ENCODE peak calls at places on chromosome 2, in five cellular contexts. R is neuronal stem cell, G is mesendoderm, C is GM23248, I is mammary epithelial cell. O is an unnamed sample.

GRCh38 chr2:105515581-105516415 is 116.9 kb upstream of the FHL2 start:
- DNase-seq in R (no peak), G (no peak), C (no peak), I (peak; percentile 35), O (no peak)

GRCh38 chr2:188272121-188272520 is 19.6 kb upstream of the GULP1 start:
- DNase-seq in R (no peak), G (no peak), C (no peak), I (peak; percentile 38), O (no peak)

GRCh38 chr2:230708204-230708603 is 4.4 kb upstream of the CAB39 start:
- DNase-seq in R (no peak), G (no peak), C (no peak), I (no peak), O (no peak)

GRCh38 chr2:228086561-228086960 is 94.9 kb downstream of the SPHKAP start:
- DNase-seq in R (no peak), G (no peak), C (no peak), I (no peak), O (no peak)

GRCh38 chr2:238337846-238338245 is 17.5 kb downstream of the TRAF3IP1 start:
- DNase-seq in R (no peak), G (no peak), C (no peak), I (no peak), O (no peak)

GRCh38 chr2:112835553-112836535 is 735 bp downstream of the IL1B start:
- DNase-seq in R (no peak), G (no peak), C (peak; percentile 26), I (no peak), O (no peak)

GRCh38 chr2:86785456-86785855 is 5.3 kb downstream of the CD8A start:
- DNase-seq in R (no peak), G (no peak), C (no peak), I (no peak), O (no peak)

GRCh38 chr2:170713280-170714155 is 1.6 kb upstream of the SP5 start:
- DNase-seq in R (no peak), G (peak; percentile 52), C (no peak), I (no peak), O (peak; percentile 43)

GRCh38 chr2:164620873-164621760 is at the start of gene GRB14:
- DNase-seq in R (no peak), G (peak; percentile 93), C (peak; percentile 53), I (peak; percentile 84), O (peak; percentile 90)

GRCh38 chr2:8303322-8303832 is 378.5 kb upstream of the ID2 start:
- DNase-seq in R (no peak), G (no peak), C (no peak), I (no peak), O (no peak)

GRCh38 chr2:225177098-225177497 is 134.8 kb upstream of the DOCK10 start:
- DNase-seq in R (no peak), G (peak; percentile 6), C (peak; percentile 82), I (peak; percentile 72), O (no peak)

GRCh38 chr2:95020275-95021014 is 5.1 kb upstream of the MAL start:
- DNase-seq in R (no peak), G (no peak), C (no peak), I (no peak), O (no peak)

GRCh38 chr2:103401621-103402020 is 639.8 kb downstream of the TMEM182 start:
- DNase-seq in R (peak; percentile 14), G (peak; percentile 99), C (peak; percentile 4), I (no peak), O (peak; percentile 6)

GRCh38 chr2:78293768-78294167 is 731.7 kb upstream of the REG3G start:
- DNase-seq in R (no peak), G (no peak), C (no peak), I (no peak), O (no peak)

GRCh38 chr2:2719015-2719414 is 387.9 kb upstream of the MYT1L start:
- DNase-seq in R (no peak), G (no peak), C (peak; percentile 5), I (no peak), O (no peak)

GRCh38 chr2:23452397-23452796 is 67.4 kb downstream of the KLHL29 start:
- DNase-seq in R (no peak), G (no peak), C (no peak), I (no peak), O (no peak)

GRCh38 chr2:197107291-197108269 is 181.1 kb upstream of the PGAP1 start:
- DNase-seq in R (no peak), G (peak; percentile 81), C (peak; percentile 54), I (no peak), O (no peak)

GRCh38 chr2:46508734-46509133 is 29.4 kb downstream of the TMEM247 start:
- DNase-seq in R (no peak), G (no peak), C (no peak), I (no peak), O (no peak)

GRCh38 chr2:36173760-36174362 is 181.7 kb upstream of the CRIM1 start:
- DNase-seq in R (no peak), G (no peak), C (no peak), I (peak; percentile 46), O (no peak)

GRCh38 chr2:20343128-20343527 is 7.5 kb downstream of the PUM2 start:
- DNase-seq in R (no peak), G (peak; percentile 41), C (peak; percentile 33), I (no peak), O (no peak)

DNA sequence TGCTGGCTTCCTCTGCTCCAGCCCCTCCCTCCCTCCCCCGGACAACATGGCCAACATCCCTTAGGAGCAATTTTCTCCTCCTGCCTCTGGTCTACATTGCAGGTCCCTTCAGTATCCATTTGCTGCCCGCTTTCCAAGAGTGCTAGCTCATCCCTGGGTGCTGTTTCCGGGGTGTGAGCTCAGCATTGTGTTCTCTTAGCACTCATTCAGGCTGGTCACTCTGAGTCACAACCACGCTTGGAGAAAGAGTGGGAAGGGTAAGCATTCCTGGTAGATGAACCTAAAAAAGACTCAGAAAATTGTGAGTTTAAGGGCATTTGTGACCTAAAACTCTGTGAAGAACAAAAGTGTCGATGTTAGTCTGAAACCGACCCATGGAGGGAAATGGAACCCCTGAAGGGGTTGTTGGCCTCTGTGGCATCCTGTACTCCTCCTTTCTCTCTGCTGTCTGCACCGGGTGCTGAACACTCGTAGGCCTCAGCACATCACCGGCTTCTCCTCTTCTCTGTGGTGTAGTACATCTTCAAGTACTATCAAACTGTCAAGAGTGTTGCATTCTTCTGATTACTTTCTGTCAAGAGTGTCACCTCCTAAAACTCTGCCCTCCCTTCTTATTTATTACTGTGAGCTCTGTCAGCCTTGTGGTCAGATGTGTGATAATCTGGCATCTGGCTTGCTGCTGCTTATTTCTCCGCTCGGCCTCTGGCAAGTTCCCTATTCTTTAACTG is 73.0 kb downstream of the CTNNA2 start:
- DNase-seq in R (no peak), G (peak; percentile 37), C (peak; percentile 37), I (no peak), O (peak; percentile 16)
- H3K9ac ChIP-seq in R (no peak overlapping the region), G (no peak overlapping the region), C (no peak overlapping the region), I (no peak overlapping the region), O (no peak overlapping the region)

DNA sequence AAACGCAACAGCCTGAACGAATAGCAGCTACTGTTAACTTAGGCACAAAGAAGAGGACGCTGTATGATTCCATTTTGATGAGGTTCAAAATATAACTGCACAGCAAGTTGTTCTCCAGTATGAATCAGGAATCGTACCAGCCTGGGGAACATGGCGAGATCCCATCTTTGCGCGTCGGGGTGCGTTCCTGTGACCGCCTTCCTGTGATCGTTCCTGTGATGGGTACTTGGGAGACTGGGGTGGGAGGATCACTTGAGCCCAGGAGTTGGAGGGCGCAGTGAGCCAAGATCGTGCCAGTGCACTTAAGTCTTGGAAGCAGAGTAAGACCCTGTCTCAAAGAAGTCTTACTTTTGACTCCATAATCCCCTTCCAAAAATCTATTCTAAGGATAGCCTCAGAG is 951 bp upstream of the WDR33 start:
- DNase-seq in R (no peak), G (no peak), C (no peak), I (no peak), O (peak; percentile 41)
- H3K27ac ChIP-seq in R (no peak overlapping the region), G (no peak overlapping the region), C (no peak overlapping the region), I (no peak overlapping the region), O (peak overlapping the region; percentile 92)

GRCh38 chr2:37459095-37459981 is 114.9 kb downstream of the QPCT start:
- DNase-seq in R (no peak), G (no peak), C (peak; percentile 83), I (peak; percentile 64), O (peak; percentile 38)
- H3K9ac ChIP-seq in R (no peak overlapping the region), G (no peak overlapping the region), C (peak overlapping the region; percentile 59), I (no peak overlapping the region), O (peak overlapping the region; percentile 30)

DNA sequence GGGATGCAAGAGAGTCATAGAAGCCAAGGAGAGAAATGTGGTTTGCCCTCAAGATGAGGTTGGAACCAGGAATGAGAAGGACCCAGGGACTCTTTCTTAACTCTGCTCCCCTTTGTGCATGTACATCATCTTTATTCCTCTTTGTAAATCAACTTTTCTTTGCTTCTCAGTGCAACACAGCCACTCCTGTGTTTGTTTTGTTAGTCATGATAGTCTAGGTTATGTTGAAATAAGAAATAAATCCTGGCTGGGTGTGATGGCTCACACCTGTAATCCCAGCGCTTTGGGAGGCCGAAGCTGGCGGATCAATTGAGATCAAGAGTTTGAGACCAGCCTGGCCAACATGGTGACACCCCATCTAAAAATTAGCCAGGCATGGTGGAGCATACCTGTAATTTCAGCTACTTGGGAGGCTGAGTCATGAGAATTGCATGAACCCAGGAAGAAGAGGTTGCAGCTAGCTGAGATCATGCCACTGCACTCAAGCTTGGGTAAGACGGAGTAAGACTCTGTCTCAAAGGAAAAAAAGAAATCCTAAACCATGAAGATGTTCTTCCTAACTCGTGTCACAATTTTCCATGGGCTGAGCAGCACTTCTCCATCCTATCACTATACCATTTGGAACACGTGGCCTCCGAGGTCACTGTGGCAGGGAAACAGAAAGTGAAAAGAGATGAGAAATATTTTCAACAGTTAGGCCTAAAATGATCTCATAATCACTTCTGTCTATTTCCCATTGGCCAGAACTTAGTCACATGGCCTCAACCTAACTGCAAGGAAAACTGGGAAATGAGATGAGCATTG is 73.0 kb upstream of the TMEM17 start:
- DNase-seq in R (no peak), G (no peak), C (peak; percentile 85), I (peak; percentile 95), O (no peak)
- H3K27ac ChIP-seq in R (no peak overlapping the region), G (no peak overlapping the region), C (peak overlapping the region; percentile 87), I (peak overlapping the region; percentile 100), O (peak overlapping the region; percentile 71)

DNA sequence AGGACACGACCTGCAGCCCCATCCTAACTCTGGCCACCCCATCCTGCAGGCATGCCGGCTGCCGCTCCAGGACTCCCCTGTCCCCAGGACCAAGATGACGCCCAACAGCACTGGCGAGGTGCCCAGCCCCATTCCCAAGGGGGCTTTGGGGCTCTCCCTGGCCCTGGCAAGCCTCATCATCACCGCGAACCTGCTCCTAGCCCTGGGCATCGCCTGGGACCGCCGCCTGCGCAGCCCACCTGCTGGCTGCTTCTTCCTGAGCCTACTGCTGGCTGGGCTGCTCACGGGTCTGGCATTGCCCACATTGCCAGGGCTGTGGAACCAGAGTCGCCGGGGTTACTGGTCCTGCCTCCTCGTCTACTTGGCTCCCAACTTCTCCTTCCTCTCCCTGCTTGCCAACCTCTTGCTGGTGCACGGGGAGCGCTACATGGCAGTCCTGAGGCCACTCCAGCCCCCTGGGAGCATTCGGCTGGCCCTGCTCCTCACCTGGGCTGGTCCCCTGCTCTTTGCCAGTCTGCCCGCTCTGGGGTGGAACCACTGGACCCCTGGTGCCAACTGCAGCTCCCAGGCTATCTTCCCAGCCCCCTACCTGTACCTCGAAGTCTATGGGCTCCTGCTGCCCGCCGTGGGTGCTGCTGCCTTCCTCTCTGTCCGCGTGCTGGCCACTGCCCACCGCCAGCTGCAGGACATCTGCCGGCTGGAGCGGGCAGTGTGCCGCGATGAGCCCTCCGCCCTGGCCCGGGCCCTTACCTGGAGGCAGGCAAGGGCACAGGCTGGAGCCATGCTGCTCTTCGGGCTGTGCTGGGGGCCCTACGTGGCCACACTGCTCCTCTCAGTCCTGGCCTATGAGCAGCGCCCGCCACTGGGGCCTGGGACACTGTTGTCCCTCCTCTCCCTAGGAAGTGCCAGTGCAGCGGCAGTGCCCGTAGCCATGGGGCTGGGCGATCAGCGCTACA is 2.1 kb downstream of the GPBAR1 start:
- DNase-seq in R (no peak), G (no peak), C (no peak), I (no peak), O (no peak)
- H3K9ac ChIP-seq in R (no peak overlapping the region), G (no peak overlapping the region), C (no peak overlapping the region), I (no peak overlapping the region), O (no peak overlapping the region)

O was measured in SK-N-SH.